ENCODE peak calls at places on chromosomes 5 and 9, in five cellular contexts. One of them, this sample, is unnamed.

GRCh38 chr9:125626187-125626586 is 80.8 kb downstream of the MAPKAP1 start:
- DNase-seq in aorta: no peak
- DNase-seq in osteoblast: peak; percentile 68
- DNase-seq in IMR-90: peak; percentile 74
- DNase-seq in SJSA1: no peak
- DNase-seq in this sample: no peak

GRCh38 chr5:77957931-77958476 is 181.9 kb upstream of the TBCA start:
- DNase-seq in SJSA1: no peak
- DNase-seq in aorta: no peak
- DNase-seq in IMR-90: no peak
- DNase-seq in osteoblast: no peak
- DNase-seq in this sample: peak; percentile 84

GRCh38 chr5:160360310-160360709 is 10.1 kb downstream of the C1QTNF2 start:
- DNase-seq in IMR-90: no peak
- DNase-seq in aorta: no peak
- DNase-seq in SJSA1: no peak
- DNase-seq in osteoblast: no peak
- DNase-seq in this sample: peak; percentile 70

GRCh38 chr5:308672-309271 is 12.7 kb upstream of the AHRR start:
- DNase-seq in IMR-90: peak; percentile 19
- DNase-seq in osteoblast: peak; percentile 95
- DNase-seq in aorta: peak; percentile 68
- DNase-seq in SJSA1: no peak
- DNase-seq in this sample: peak; percentile 68

GRCh38 chr9:109314011-109314531 is 6.8 kb downstream of the EPB41L4B start:
- DNase-seq in IMR-90: no peak
- DNase-seq in SJSA1: no peak
- DNase-seq in aorta: no peak
- DNase-seq in osteoblast: no peak
- DNase-seq in this sample: peak; percentile 52

GRCh38 chr9:112043423-112043822 is 131.7 kb downstream of the SUSD1 start:
- DNase-seq in osteoblast: no peak
- DNase-seq in SJSA1: no peak
- DNase-seq in aorta: no peak
- DNase-seq in IMR-90: peak; percentile 57
- DNase-seq in this sample: no peak

GRCh38 chr5:4523038-4523437 is 617.1 kb upstream of the ADAMTS16 start:
- DNase-seq in IMR-90: no peak
- DNase-seq in SJSA1: no peak
- DNase-seq in osteoblast: peak; percentile 3
- DNase-seq in aorta: no peak
- DNase-seq in this sample: no peak

GRCh38 chr9:32304495-32304894 is 79.9 kb upstream of the ACO1 start:
- DNase-seq in aorta: no peak
- DNase-seq in IMR-90: no peak
- DNase-seq in SJSA1: no peak
- DNase-seq in osteoblast: no peak
- DNase-seq in this sample: no peak

GRCh38 chr5:34411470-34412346 is 244.4 kb upstream of the RAI14 start:
- DNase-seq in SJSA1: no peak
- DNase-seq in IMR-90: peak; percentile 47
- DNase-seq in osteoblast: no peak
- DNase-seq in aorta: no peak
- DNase-seq in this sample: peak; percentile 36

GRCh38 chr5:31921852-31922305 is 252.2 kb downstream of the GOLPH3 start:
- DNase-seq in SJSA1: no peak
- DNase-seq in aorta: no peak
- DNase-seq in IMR-90: peak; percentile 49
- DNase-seq in osteoblast: no peak
- DNase-seq in this sample: no peak

GRCh38 chr5:141437208-141437607 is 6.9 kb downstream of the PCDHGA12 start:
- DNase-seq in SJSA1: no peak
- DNase-seq in aorta: no peak
- DNase-seq in osteoblast: peak; percentile 73
- DNase-seq in IMR-90: peak; percentile 52
- DNase-seq in this sample: no peak

GRCh38 chr5:64384761-64385160 is 121.1 kb upstream of the RGS7BP start:
- DNase-seq in aorta: no peak
- DNase-seq in osteoblast: no peak
- DNase-seq in IMR-90: no peak
- DNase-seq in SJSA1: no peak
- DNase-seq in this sample: peak; percentile 7

GRCh38 chr5:136056336-136056735 is 27.5 kb downstream of the TGFBI start:
- DNase-seq in IMR-90: no peak
- DNase-seq in aorta: peak; percentile 28
- DNase-seq in osteoblast: no peak
- DNase-seq in SJSA1: no peak
- DNase-seq in this sample: no peak

GRCh38 chr5:80958611-80959010 is 1.6 kb upstream of the RASGRF2 start:
- DNase-seq in aorta: no peak
- DNase-seq in osteoblast: no peak
- DNase-seq in SJSA1: no peak
- DNase-seq in IMR-90: no peak
- DNase-seq in this sample: no peak

GRCh38 chr5:37248970-37249819 is at the start of gene CPLANE1:
- DNase-seq in SJSA1: peak; percentile 82
- DNase-seq in IMR-90: peak; percentile 74
- DNase-seq in aorta: peak; percentile 93
- DNase-seq in osteoblast: peak; percentile 97
- DNase-seq in this sample: peak; percentile 93

GRCh38 chr5:127891942-127892341 is 188.8 kb downstream of the CCDC192 start:
- DNase-seq in SJSA1: no peak
- DNase-seq in osteoblast: no peak
- DNase-seq in IMR-90: no peak
- DNase-seq in aorta: no peak
- DNase-seq in this sample: no peak

GRCh38 chr9:87546704-87547103 is 49.0 kb downstream of the DAPK1 start:
- DNase-seq in SJSA1: no peak
- DNase-seq in aorta: no peak
- DNase-seq in IMR-90: no peak
- DNase-seq in osteoblast: no peak
- DNase-seq in this sample: no peak

GRCh38 chr9:21070171-21070571 is 7.6 kb downstream of the IFNB1 start:
- DNase-seq in osteoblast: no peak
- DNase-seq in aorta: no peak
- DNase-seq in SJSA1: peak; percentile 67
- DNase-seq in IMR-90: peak; percentile 98
- DNase-seq in this sample: no peak

GRCh38 chr5:178703015-178703414 is 27.4 kb downstream of the ZNF354A start:
- DNase-seq in aorta: no peak
- DNase-seq in SJSA1: no peak
- DNase-seq in IMR-90: no peak
- DNase-seq in osteoblast: no peak
- DNase-seq in this sample: no peak

GRCh38 chr5:79845448-79846197 is 145.4 kb downstream of the MTX3 start:
- DNase-seq in aorta: no peak
- DNase-seq in IMR-90: peak; percentile 89
- DNase-seq in osteoblast: peak; percentile 87
- DNase-seq in SJSA1: peak; percentile 48
- DNase-seq in this sample: no peak

GRCh38 chr9:38371495-38371894 is 21.0 kb upstream of the ALDH1B1 start:
- DNase-seq in IMR-90: peak; percentile 27
- DNase-seq in aorta: no peak
- DNase-seq in osteoblast: no peak
- DNase-seq in SJSA1: no peak
- DNase-seq in this sample: peak; percentile 53

GRCh38 chr9:12819436-12820185 is 44.8 kb downstream of the LURAP1L start:
- DNase-seq in aorta: no peak
- DNase-seq in osteoblast: peak; percentile 37
- DNase-seq in SJSA1: no peak
- DNase-seq in IMR-90: no peak
- DNase-seq in this sample: peak; percentile 21

GRCh38 chr9:133353548-133353947 is 2.7 kb downstream of the SURF1 start:
- DNase-seq in aorta: no peak
- DNase-seq in SJSA1: no peak
- DNase-seq in IMR-90: no peak
- DNase-seq in osteoblast: peak; percentile 86
- DNase-seq in this sample: no peak

GRCh38 chr5:179486596-179487051 is 63.7 kb upstream of the RUFY1 start:
- DNase-seq in IMR-90: peak; percentile 65
- DNase-seq in aorta: peak; percentile 36
- DNase-seq in SJSA1: no peak
- DNase-seq in osteoblast: peak; percentile 86
- DNase-seq in this sample: no peak

DNA sequence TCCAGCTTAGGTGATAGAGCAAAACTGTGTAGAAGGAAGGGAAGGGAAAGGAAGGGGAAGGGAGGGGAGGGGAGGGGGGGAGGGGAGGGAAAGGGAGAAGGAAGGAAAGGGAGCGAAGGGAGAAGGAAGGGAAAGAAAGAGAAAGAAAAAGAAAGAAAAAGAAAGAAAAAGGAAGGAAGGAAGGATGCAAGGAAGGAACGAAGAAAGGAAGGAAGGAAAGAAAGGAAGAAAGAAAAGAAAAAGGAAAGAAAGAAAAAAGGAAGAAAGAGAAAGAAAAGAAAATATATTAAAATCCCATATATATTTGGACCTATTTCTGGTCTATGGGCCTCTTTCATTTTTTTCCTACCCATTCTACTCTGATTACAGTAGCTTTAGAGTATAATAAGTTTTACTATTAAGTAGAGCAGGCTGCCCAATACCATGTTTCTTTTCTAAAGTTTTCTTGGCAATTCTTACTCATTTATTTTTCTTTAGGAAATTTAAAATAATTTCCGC is 229.1 kb downstream of the AUH start:
- DNase-seq in osteoblast: no peak
- DNase-seq in IMR-90: no peak
- DNase-seq in SJSA1: no peak
- DNase-seq in aorta: no peak
- DNase-seq in this sample: no peak
- H3K4me3 ChIP-seq in osteoblast: no peak overlapping the region
- H3K4me3 ChIP-seq in IMR-90: no peak overlapping the region
- H3K4me3 ChIP-seq in SJSA1: no peak overlapping the region
- H3K4me3 ChIP-seq in aorta: no peak overlapping the region
- H3K4me3 ChIP-seq in this sample: no peak overlapping the region

DNA sequence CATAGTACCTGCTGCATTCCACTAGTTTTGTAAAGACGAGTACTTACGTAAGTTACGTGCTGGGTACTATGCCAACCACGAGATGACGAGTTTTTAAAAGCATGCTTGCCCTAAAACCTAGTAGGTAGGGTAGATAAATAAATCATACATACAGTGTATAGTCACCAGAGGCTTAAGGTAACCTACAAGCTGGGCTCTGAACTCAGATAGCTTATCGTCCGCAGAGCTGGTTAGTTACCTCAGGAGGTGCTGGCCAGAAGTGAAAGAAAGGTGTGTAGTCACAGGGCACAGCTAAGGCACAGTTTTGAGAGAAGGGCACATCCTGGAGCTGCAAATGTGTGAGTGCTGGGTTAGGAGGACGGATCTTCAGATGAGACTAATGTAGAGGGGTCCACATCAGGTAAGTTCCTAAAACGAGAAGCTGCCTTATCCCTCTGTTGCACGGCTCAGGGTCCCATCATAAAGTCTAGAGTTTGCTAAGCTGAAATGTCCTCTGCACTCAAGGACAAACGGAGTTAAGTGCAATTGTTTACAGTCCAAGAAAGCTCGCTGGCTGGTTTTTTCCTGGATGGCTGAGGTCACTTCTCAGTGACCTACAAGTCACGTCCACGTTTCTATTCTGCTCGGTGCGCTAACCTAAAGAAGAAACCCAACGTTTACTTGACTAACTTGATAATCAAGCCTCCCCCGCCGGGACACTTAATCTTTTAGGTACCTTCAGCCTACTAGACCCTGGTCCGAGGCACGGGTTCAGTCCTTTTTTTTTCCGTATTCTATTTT is 1.1 kb upstream of the SNX24 start:
- DNase-seq in osteoblast: no peak
- DNase-seq in IMR-90: no peak
- DNase-seq in aorta: no peak
- DNase-seq in SJSA1: no peak
- DNase-seq in this sample: no peak
- H3K4me3 ChIP-seq in osteoblast: peak overlapping the region; percentile 87
- H3K4me3 ChIP-seq in IMR-90: peak overlapping the region; percentile 98
- H3K4me3 ChIP-seq in aorta: peak overlapping the region; percentile 93
- H3K4me3 ChIP-seq in SJSA1: peak overlapping the region; percentile 100
- H3K4me3 ChIP-seq in this sample: peak overlapping the region; percentile 81

GRCh38 chr9:76459691-76460635 is 981 bp downstream of the GCNT1 start:
- DNase-seq in IMR-90: peak; percentile 62
- DNase-seq in osteoblast: peak; percentile 89
- DNase-seq in aorta: no peak
- DNase-seq in SJSA1: peak; percentile 48
- DNase-seq in this sample: peak; percentile 69

GRCh38 chr9:76463211-76463610 is 4.2 kb downstream of the GCNT1 start:
- DNase-seq in IMR-90: no peak
- DNase-seq in SJSA1: no peak
- DNase-seq in aorta: no peak
- DNase-seq in osteoblast: no peak
- DNase-seq in this sample: no peak

GRCh38 chr9:76465442-76466298 is 6.7 kb downstream of the GCNT1 start:
- DNase-seq in IMR-90: no peak
- DNase-seq in osteoblast: peak; percentile 62
- DNase-seq in SJSA1: no peak
- DNase-seq in aorta: no peak
- DNase-seq in this sample: no peak

GRCh38 chr9:76466299-76466605 is 7.3 kb downstream of the GCNT1 start:
- DNase-seq in IMR-90: no peak
- DNase-seq in SJSA1: no peak
- DNase-seq in osteoblast: no peak
- DNase-seq in aorta: no peak
- DNase-seq in this sample: no peak

DNA sequence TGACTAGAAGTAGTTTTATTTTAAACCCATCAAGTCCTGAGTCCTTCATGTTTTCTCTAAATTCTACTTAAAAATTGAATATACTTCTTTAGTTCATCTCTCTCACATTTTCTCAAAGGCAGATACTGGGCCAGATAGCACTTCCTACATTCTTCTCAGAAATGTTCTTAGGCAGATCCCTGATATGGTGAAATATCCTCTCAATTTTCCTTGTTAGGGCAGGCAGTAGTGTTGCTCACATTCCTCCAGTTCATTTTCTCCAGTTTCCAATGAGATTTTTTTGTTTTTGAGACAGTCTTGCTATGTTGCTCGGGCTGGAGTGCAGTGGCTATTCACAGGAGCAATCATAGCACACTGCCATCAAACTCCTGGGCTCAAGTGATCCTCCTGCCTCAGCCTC is 5.7 kb downstream of the GCNT1 start:
- DNase-seq in SJSA1: no peak
- DNase-seq in aorta: no peak
- DNase-seq in osteoblast: no peak
- DNase-seq in IMR-90: no peak
- DNase-seq in this sample: no peak
- H3K4me3 ChIP-seq in SJSA1: no peak overlapping the region
- H3K4me3 ChIP-seq in aorta: no peak overlapping the region
- H3K4me3 ChIP-seq in osteoblast: no peak overlapping the region
- H3K4me3 ChIP-seq in IMR-90: no peak overlapping the region
- H3K4me3 ChIP-seq in this sample: no peak overlapping the region

GRCh38 chr5:56319281-56320242 is 86.4 kb upstream of the ANKRD55 start:
- DNase-seq in IMR-90: peak; percentile 78
- DNase-seq in aorta: no peak
- DNase-seq in SJSA1: peak; percentile 70
- DNase-seq in osteoblast: peak; percentile 63
- DNase-seq in this sample: no peak
- H3K4me3 ChIP-seq in IMR-90: no peak overlapping the region
- H3K4me3 ChIP-seq in aorta: no peak overlapping the region
- H3K4me3 ChIP-seq in SJSA1: peak overlapping the region; percentile 6
- H3K4me3 ChIP-seq in osteoblast: peak overlapping the region; percentile 55
- H3K4me3 ChIP-seq in this sample: no peak overlapping the region

This sample was measured in H7.